ENCODE peak calls at places on chromosomes 16 and 17, in eight cellular contexts. One of them, this sample, is unnamed.

GRCh38 chr17:2723997-2724782 is 12.6 kb upstream of the CLUH start:
- DNase-seq in GF-D8: no peak
- DNase-seq in iris pigment epithelial cell: no peak
- DNase-seq in non-pigmented ciliary epithelial cell: no peak
- DNase-seq in activated gamma-delta T cell treated with anti-CD3 and anti-CD28 coated beads, Interleukin-2, amount 50 U/mL, for 16 hours: no peak
- DNase-seq in breast epithelium: no peak
- DNase-seq in stimulated activated CD4-positive, alpha-beta T cell treated with anti-CD3 and anti-CD28 coated beads, Interleukin-1b, Interleukin-23, amount 100 ng/mL, for 48 hours: no peak
- DNase-seq in NCI-H1105: no peak
- DNase-seq in this sample: no peak

GRCh38 chr17:41835800-41836549 is at the start of gene NT5C3B:
- DNase-seq in activated gamma-delta T cell treated with anti-CD3 and anti-CD28 coated beads, Interleukin-2, amount 50 U/mL, for 16 hours: peak
- DNase-seq in stimulated activated CD4-positive, alpha-beta T cell treated with anti-CD3 and anti-CD28 coated beads, Interleukin-1b, Interleukin-23, amount 100 ng/mL, for 48 hours: peak
- DNase-seq in NCI-H1105: peak
- DNase-seq in iris pigment epithelial cell: no peak
- DNase-seq in GF-D8: no peak
- DNase-seq in non-pigmented ciliary epithelial cell: no peak
- DNase-seq in breast epithelium: no peak
- DNase-seq in this sample: peak

GRCh38 chr17:66716236-66717026 is 118.5 kb upstream of the CACNG5 start:
- DNase-seq in iris pigment epithelial cell: no peak
- DNase-seq in activated gamma-delta T cell treated with anti-CD3 and anti-CD28 coated beads, Interleukin-2, amount 50 U/mL, for 16 hours: no peak
- DNase-seq in NCI-H1105: peak
- DNase-seq in breast epithelium: no peak
- DNase-seq in GF-D8: no peak
- DNase-seq in stimulated activated CD4-positive, alpha-beta T cell treated with anti-CD3 and anti-CD28 coated beads, Interleukin-1b, Interleukin-23, amount 100 ng/mL, for 48 hours: no peak
- DNase-seq in non-pigmented ciliary epithelial cell: no peak
- DNase-seq in this sample: no peak

GRCh38 chr17:77454560-77455095 is 313.9 kb downstream of the SEC14L1 start:
- DNase-seq in NCI-H1105: no peak
- DNase-seq in iris pigment epithelial cell: peak
- DNase-seq in activated gamma-delta T cell treated with anti-CD3 and anti-CD28 coated beads, Interleukin-2, amount 50 U/mL, for 16 hours: no peak
- DNase-seq in breast epithelium: no peak
- DNase-seq in GF-D8: no peak
- DNase-seq in stimulated activated CD4-positive, alpha-beta T cell treated with anti-CD3 and anti-CD28 coated beads, Interleukin-1b, Interleukin-23, amount 100 ng/mL, for 48 hours: no peak
- DNase-seq in non-pigmented ciliary epithelial cell: no peak
- DNase-seq in this sample: no peak

GRCh38 chr17:43868236-43868994 is 21.4 kb downstream of the CD300LG start:
- DNase-seq in stimulated activated CD4-positive, alpha-beta T cell treated with anti-CD3 and anti-CD28 coated beads, Interleukin-1b, Interleukin-23, amount 100 ng/mL, for 48 hours: no peak
- DNase-seq in NCI-H1105: no peak
- DNase-seq in GF-D8: no peak
- DNase-seq in breast epithelium: no peak
- DNase-seq in activated gamma-delta T cell treated with anti-CD3 and anti-CD28 coated beads, Interleukin-2, amount 50 U/mL, for 16 hours: no peak
- DNase-seq in non-pigmented ciliary epithelial cell: no peak
- DNase-seq in iris pigment epithelial cell: no peak
- DNase-seq in this sample: no peak

GRCh38 chr16:77760800-77761199 is 27.6 kb upstream of the VAT1L start:
- DNase-seq in stimulated activated CD4-positive, alpha-beta T cell treated with anti-CD3 and anti-CD28 coated beads, Interleukin-1b, Interleukin-23, amount 100 ng/mL, for 48 hours: no peak
- DNase-seq in activated gamma-delta T cell treated with anti-CD3 and anti-CD28 coated beads, Interleukin-2, amount 50 U/mL, for 16 hours: no peak
- DNase-seq in iris pigment epithelial cell: peak
- DNase-seq in non-pigmented ciliary epithelial cell: no peak
- DNase-seq in NCI-H1105: no peak
- DNase-seq in GF-D8: no peak
- DNase-seq in breast epithelium: no peak
- DNase-seq in this sample: no peak

GRCh38 chr17:27430882-27431491 is 25.3 kb upstream of the KSR1 start:
- DNase-seq in non-pigmented ciliary epithelial cell: no peak
- DNase-seq in activated gamma-delta T cell treated with anti-CD3 and anti-CD28 coated beads, Interleukin-2, amount 50 U/mL, for 16 hours: no peak
- DNase-seq in iris pigment epithelial cell: peak
- DNase-seq in NCI-H1105: no peak
- DNase-seq in GF-D8: no peak
- DNase-seq in stimulated activated CD4-positive, alpha-beta T cell treated with anti-CD3 and anti-CD28 coated beads, Interleukin-1b, Interleukin-23, amount 100 ng/mL, for 48 hours: no peak
- DNase-seq in breast epithelium: no peak
- DNase-seq in this sample: peak

GRCh38 chr17:31318298-31319190 is 2.9 kb downstream of the EVI2A start:
- DNase-seq in iris pigment epithelial cell: peak
- DNase-seq in non-pigmented ciliary epithelial cell: no peak
- DNase-seq in activated gamma-delta T cell treated with anti-CD3 and anti-CD28 coated beads, Interleukin-2, amount 50 U/mL, for 16 hours: peak
- DNase-seq in NCI-H1105: peak
- DNase-seq in GF-D8: peak
- DNase-seq in breast epithelium: no peak
- DNase-seq in stimulated activated CD4-positive, alpha-beta T cell treated with anti-CD3 and anti-CD28 coated beads, Interleukin-1b, Interleukin-23, amount 100 ng/mL, for 48 hours: peak
- DNase-seq in this sample: no peak

GRCh38 chr16:85284138-85284897 is 172.0 kb upstream of the CIBAR2 start:
- DNase-seq in activated gamma-delta T cell treated with anti-CD3 and anti-CD28 coated beads, Interleukin-2, amount 50 U/mL, for 16 hours: no peak
- DNase-seq in GF-D8: no peak
- DNase-seq in stimulated activated CD4-positive, alpha-beta T cell treated with anti-CD3 and anti-CD28 coated beads, Interleukin-1b, Interleukin-23, amount 100 ng/mL, for 48 hours: no peak
- DNase-seq in non-pigmented ciliary epithelial cell: no peak
- DNase-seq in iris pigment epithelial cell: no peak
- DNase-seq in NCI-H1105: peak
- DNase-seq in breast epithelium: no peak
- DNase-seq in this sample: peak

GRCh38 chr16:88049020-88049419 is 97.8 kb downstream of the BANP start:
- DNase-seq in NCI-H1105: no peak
- DNase-seq in non-pigmented ciliary epithelial cell: no peak
- DNase-seq in activated gamma-delta T cell treated with anti-CD3 and anti-CD28 coated beads, Interleukin-2, amount 50 U/mL, for 16 hours: no peak
- DNase-seq in breast epithelium: no peak
- DNase-seq in stimulated activated CD4-positive, alpha-beta T cell treated with anti-CD3 and anti-CD28 coated beads, Interleukin-1b, Interleukin-23, amount 100 ng/mL, for 48 hours: no peak
- DNase-seq in GF-D8: no peak
- DNase-seq in iris pigment epithelial cell: no peak
- DNase-seq in this sample: no peak

GRCh38 chr16:77194295-77195231 is 3.6 kb downstream of the MON1B start:
- DNase-seq in stimulated activated CD4-positive, alpha-beta T cell treated with anti-CD3 and anti-CD28 coated beads, Interleukin-1b, Interleukin-23, amount 100 ng/mL, for 48 hours: no peak
- DNase-seq in GF-D8: no peak
- DNase-seq in activated gamma-delta T cell treated with anti-CD3 and anti-CD28 coated beads, Interleukin-2, amount 50 U/mL, for 16 hours: no peak
- DNase-seq in iris pigment epithelial cell: no peak
- DNase-seq in NCI-H1105: no peak
- DNase-seq in breast epithelium: no peak
- DNase-seq in non-pigmented ciliary epithelial cell: no peak
- DNase-seq in this sample: no peak

This sample was measured in neural crest cell.